ENCODE peak calls at places on chromosomes 3 and 15, in five cellular contexts. H is NCI-H1092 treated with DMSO at 0.1 percent for 48 hours, L is NCI-H1105, A is OCI-LY7, W is nephron progenitor cell. M is an unnamed sample.

GRCh38 chr3:149080699-149081091 is 5.6 kb downstream of the HLTF start:
- DNase-seq in L (no peak), W (no peak), A (no peak), H (no peak), M (no peak)

GRCh38 chr3:161035711-161036110 is 69.4 kb downstream of the B3GALNT1 start:
- DNase-seq in L (no peak), W (no peak), H (no peak), A (peak), M (no peak)

GRCh38 chr3:183148056-183148455 is 14.5 kb downstream of the LAMP3 start:
- DNase-seq in L (no peak), A (no peak), W (no peak), H (no peak), M (no peak)

GRCh38 chr15:99324082-99324620 is 72.9 kb downstream of the LRRC28 start:
- DNase-seq in A (no peak), W (no peak), L (no peak), H (no peak), M (no peak)

GRCh38 chr15:76753131-76753530 is 152.0 kb downstream of the SCAPER start:
- DNase-seq in H (no peak), L (no peak), W (no peak), A (no peak), M (no peak)

GRCh38 chr15:51888593-51889195 is 59.2 kb downstream of the TMOD3 start:
- DNase-seq in W (no peak), H (no peak), A (peak), L (no peak), M (no peak)

GRCh38 chr3:60992395-60992794 is 258.9 kb downstream of the FHIT start:
- DNase-seq in W (no peak), A (no peak), H (peak), L (no peak), M (no peak)

GRCh38 chr15:91099616-91100560 is at the start of gene SV2B:
- DNase-seq in W (peak), L (peak), A (no peak), H (peak), M (no peak)

GRCh38 chr3:23940775-23941174 is 4.3 kb upstream of the NR1D2 start:
- DNase-seq in A (no peak), W (no peak), H (no peak), L (no peak), M (no peak)

GRCh38 chr3:58518304-58518789 is 18.6 kb downstream of the ACOX2 start:
- DNase-seq in H (peak), L (no peak), W (no peak), A (no peak), M (no peak)

GRCh38 chr3:46019707-46020106 is 7.6 kb downstream of the XCR1 start:
- DNase-seq in H (no peak), A (no peak), W (no peak), L (no peak), M (no peak)

GRCh38 chr15:64915518-64916227 is 4.0 kb downstream of the ANKDD1A start:
- DNase-seq in L (no peak), A (no peak), H (no peak), W (no peak), M (no peak)